ENCODE peak calls at places on chromosomes 11 and 22, in seven cellular contexts. S is stomach, C is breast epithelium, A is K562, T is SK-N-SH, Q is transverse colon, M is upper lobe of left lung. F is an unnamed sample.

GRCh38 chr11:134120143-134120850 is 51.4 kb downstream of the JAM3 start:
- DNase-seq in S (peak; percentile 35), C (peak; percentile 43), A (no peak), T (no peak), Q (peak; percentile 39), M (no peak), F (peak; percentile 91)

GRCh38 chr11:119490253-119491006 is 67.5 kb upstream of the THY1 start:
- DNase-seq in S (no peak), C (no peak), A (no peak), T (no peak), Q (no peak), M (no peak), F (peak; percentile 50)

GRCh38 chr11:69771466-69771865 is 3.7 kb downstream of the FGF4 start:
- DNase-seq in S (no peak), C (no peak), A (no peak), T (no peak), Q (no peak), M (no peak), F (no peak)

GRCh38 chr11:67302571-67303131 is 679 bp upstream of the SSH3 start:
- DNase-seq in S (peak; percentile 62), C (no peak), A (no peak), T (no peak), Q (peak; percentile 69), M (no peak), F (peak; percentile 80)

GRCh38 chr22:38028344-38029130 is 28.7 kb upstream of the PICK1 start:
- DNase-seq in S (no peak), C (no peak), A (no peak), T (no peak), Q (no peak), M (no peak), F (no peak)

GRCh38 chr11:133388975-133389568 is 143.2 kb downstream of the OPCML start:
- DNase-seq in S (no peak), C (no peak), A (no peak), T (no peak), Q (no peak), M (no peak), F (no peak)

GRCh38 chr11:12287009-12287373 is 90.4 kb upstream of the PARVA start:
- DNase-seq in S (peak; percentile 24), C (no peak), A (no peak), T (peak; percentile 7), Q (peak; percentile 35), M (no peak), F (peak; percentile 87)

GRCh38 chr22:27919943-27920755 is 1.1 kb upstream of the PITPNB start:
- DNase-seq in S (no peak), C (no peak), A (no peak), T (peak; percentile 25), Q (no peak), M (no peak), F (peak; percentile 76)

GRCh38 chr11:89452780-89453179 is 38.4 kb downstream of the NOX4 start:
- DNase-seq in S (no peak), C (no peak), A (no peak), T (no peak), Q (no peak), M (no peak), F (no peak)

GRCh38 chr11:126405906-126406305 is 50.4 kb downstream of the ST3GAL4 start:
- DNase-seq in S (no peak), C (peak; percentile 46), A (no peak), T (no peak), Q (peak; percentile 73), M (no peak), F (no peak)

GRCh38 chr22:17537155-17537554 is 26.1 kb upstream of the SLC25A18 start:
- DNase-seq in S (no peak), C (no peak), A (no peak), T (no peak), Q (no peak), M (no peak), F (no peak)

GRCh38 chr11:62611705-62612365 is 740 bp downstream of the EML3 start:
- DNase-seq in S (peak; percentile 57), C (no peak), A (peak; percentile 60), T (peak; percentile 67), Q (peak; percentile 56), M (peak; percentile 79), F (peak; percentile 86)

GRCh38 chr11:10298342-10298741 is 4.3 kb upstream of the SBF2 start:
- DNase-seq in S (no peak), C (no peak), A (no peak), T (no peak), Q (no peak), M (no peak), F (no peak)

GRCh38 chr11:105860105-105860504 is 161.9 kb downstream of the MSANTD4 start:
- DNase-seq in S (no peak), C (no peak), A (no peak), T (no peak), Q (no peak), M (no peak), F (no peak)

GRCh38 chr11:113255096-113255495 is 59.3 kb upstream of the TTC12 start:
- DNase-seq in S (no peak), C (no peak), A (no peak), T (no peak), Q (no peak), M (no peak), F (no peak)

GRCh38 chr11:32154275-32154674 is 63.4 kb downstream of the RCN1 start:
- DNase-seq in S (no peak), C (no peak), A (no peak), T (no peak), Q (no peak), M (no peak), F (no peak)

GRCh38 chr11:79708319-79708928 is 267.6 kb upstream of the TENM4 start:
- DNase-seq in S (no peak), C (no peak), A (no peak), T (peak; percentile 29), Q (peak; percentile 13), M (no peak), F (no peak)

GRCh38 chr11:118434553-118435232 is 1.6 kb upstream of the KMT2A start:
- DNase-seq in S (no peak), C (no peak), A (no peak), T (no peak), Q (peak; percentile 32), M (peak; percentile 58), F (peak; percentile 67)

GRCh38 chr11:79081441-79082124 is 359.2 kb downstream of the TENM4 start:
- DNase-seq in S (no peak), C (no peak), A (no peak), T (no peak), Q (no peak), M (no peak), F (no peak)

GRCh38 chr11:22491826-22492225 is 133.8 kb downstream of the FANCF start:
- DNase-seq in S (no peak), C (no peak), A (no peak), T (peak; percentile 69), Q (no peak), M (no peak), F (no peak)

GRCh38 chr11:130177782-130178181 is 18.2 kb downstream of the ST14 start:
- DNase-seq in S (no peak), C (no peak), A (no peak), T (no peak), Q (no peak), M (no peak), F (no peak)

GRCh38 chr11:119484741-119485605 is 62.0 kb upstream of the THY1 start:
- DNase-seq in S (peak; percentile 24), C (peak; percentile 7), A (peak; percentile 39), T (no peak), Q (no peak), M (no peak), F (peak; percentile 57)

GRCh38 chr22:45846952-45847351 is 130.0 kb downstream of the WNT7B start:
- DNase-seq in S (no peak), C (no peak), A (no peak), T (no peak), Q (no peak), M (no peak), F (no peak)

GRCh38 chr22:45844009-45844408 is 133.0 kb downstream of the WNT7B start:
- DNase-seq in S (no peak), C (no peak), A (no peak), T (no peak), Q (no peak), M (no peak), F (no peak)

GRCh38 chr22:45842141-45842831 is 134.7 kb downstream of the WNT7B start:
- DNase-seq in S (no peak), C (no peak), A (no peak), T (no peak), Q (no peak), M (no peak), F (no peak)

GRCh38 chr22:45843030-45843429 is 133.9 kb downstream of the WNT7B start:
- DNase-seq in S (no peak), C (no peak), A (no peak), T (no peak), Q (no peak), M (no peak), F (no peak)

GRCh38 chr22:45844949-45845613 is 131.9 kb downstream of the WNT7B start:
- DNase-seq in S (no peak), C (no peak), A (no peak), T (no peak), Q (no peak), M (no peak), F (no peak)
- H3K4me1 ChIP-seq in S (no peaks in the 10 kb centered on the region), C (no peaks in the 10 kb centered on the region), A (no peaks in the 10 kb centered on the region), T (no peaks in the 10 kb centered on the region), Q (no peaks in the 10 kb centered on the region), M (no peaks in the 10 kb centered on the region), F (peaks cover 3% of the 10 kb centered on the region)

GRCh38 chr22:22591348-22592299 is 32.6 kb upstream of the PRAME start:
- DNase-seq in S (no peak), C (no peak), A (peak; percentile 74), T (no peak), Q (no peak), M (no peak), F (no peak)
- TF ChIP-seq CTCF in S (no peak), C (no peak), A (no peak), T (peak; percentile 13), Q (no peak), M (no peak), F (no peak)

GRCh38 chr11:59807047-59807446 is 3.5 kb downstream of the MRPL16 start:
- DNase-seq in S (no peak), C (no peak), A (no peak), T (no peak), Q (peak; percentile 21), M (no peak), F (no peak)
- TF ChIP-seq POLR2AphosphoS5 in S (no peak), C (no peak), A (no peak), T (no peak), Q (no peak), M (no peak), F (no peak)

GRCh38 chr11:19725379-19726079 is 12.9 kb downstream of the NAV2 start:
- DNase-seq in S (peak; percentile 41), C (peak; percentile 89), A (no peak), T (no peak), Q (no peak), M (peak; percentile 83), F (no peak)
- H3K4me1 ChIP-seq in S (peaks cover 78% of the 10 kb centered on the region), C (peaks cover 4% of the 10 kb centered on the region), A (no peaks in the 10 kb centered on the region), T (peaks cover 15% of the 10 kb centered on the region), Q (no peaks in the 10 kb centered on the region), M (peaks cover 31% of the 10 kb centered on the region), F (no peaks in the 10 kb centered on the region)